ENCODE peak calls at places on chromosomes 1 and 21, in ten cellular contexts. One of them, this sample, is unnamed. For H3K4me1, the result is how much of the 10 kb centered on the place peaks cover.

GRCh38 chr1:77889671-77890070 is 1.2 kb downstream of the NEXN start:
- DNase-seq in A673: no peak
- DNase-seq in mammary epithelial cell: peak
- DNase-seq in Panc1: no peak
- DNase-seq in adrenal gland: no peak
- DNase-seq in left ventricle myocardium inferior: no peak
- DNase-seq in GM23338: peak
- DNase-seq in BE2C: no peak
- DNase-seq in suprapubic skin: no peak
- DNase-seq in spleen: no peak
- DNase-seq in this sample: no peak

GRCh38 chr1:108877858-108878257 is 1.1 kb downstream of the GPSM2 start:
- DNase-seq in left ventricle myocardium inferior: no peak
- DNase-seq in spleen: no peak
- DNase-seq in BE2C: no peak
- DNase-seq in adrenal gland: no peak
- DNase-seq in GM23338: no peak
- DNase-seq in A673: peak
- DNase-seq in Panc1: no peak
- DNase-seq in suprapubic skin: no peak
- DNase-seq in mammary epithelial cell: no peak
- DNase-seq in this sample: no peak

GRCh38 chr1:168396508-168396907 is 115.8 kb downstream of the TBX19 start:
- DNase-seq in spleen: no peak
- DNase-seq in mammary epithelial cell: no peak
- DNase-seq in BE2C: no peak
- DNase-seq in left ventricle myocardium inferior: no peak
- DNase-seq in A673: no peak
- DNase-seq in suprapubic skin: no peak
- DNase-seq in adrenal gland: no peak
- DNase-seq in Panc1: no peak
- DNase-seq in GM23338: no peak
- DNase-seq in this sample: no peak

GRCh38 chr1:24318988-24319863 is at the start of gene GRHL3:
- DNase-seq in adrenal gland: no peak
- DNase-seq in A673: no peak
- DNase-seq in spleen: no peak
- DNase-seq in BE2C: no peak
- DNase-seq in suprapubic skin: no peak
- DNase-seq in GM23338: peak
- DNase-seq in Panc1: no peak
- DNase-seq in mammary epithelial cell: peak
- DNase-seq in left ventricle myocardium inferior: no peak
- DNase-seq in this sample: peak

GRCh38 chr1:160742428-160743127 is 3.5 kb downstream of the SLAMF7 start:
- DNase-seq in left ventricle myocardium inferior: no peak
- DNase-seq in GM23338: no peak
- DNase-seq in Panc1: no peak
- DNase-seq in A673: no peak
- DNase-seq in BE2C: no peak
- DNase-seq in spleen: no peak
- DNase-seq in mammary epithelial cell: no peak
- DNase-seq in adrenal gland: no peak
- DNase-seq in suprapubic skin: no peak
- DNase-seq in this sample: no peak

GRCh38 chr1:109960745-109961094 is 23.8 kb upstream of the AHCYL1 start:
- DNase-seq in adrenal gland: no peak
- DNase-seq in BE2C: no peak
- DNase-seq in GM23338: no peak
- DNase-seq in suprapubic skin: no peak
- DNase-seq in spleen: no peak
- DNase-seq in left ventricle myocardium inferior: no peak
- DNase-seq in mammary epithelial cell: no peak
- DNase-seq in A673: no peak
- DNase-seq in Panc1: no peak
- DNase-seq in this sample: no peak

GRCh38 chr21:16419188-16419874 is 689.5 kb downstream of the USP25 start:
- DNase-seq in suprapubic skin: peak
- DNase-seq in left ventricle myocardium inferior: peak
- DNase-seq in mammary epithelial cell: peak
- DNase-seq in A673: no peak
- DNase-seq in GM23338: peak
- DNase-seq in adrenal gland: peak
- DNase-seq in Panc1: no peak
- DNase-seq in BE2C: peak
- DNase-seq in spleen: no peak
- DNase-seq in this sample: peak

GRCh38 chr1:204991342-204991844 is 51.6 kb upstream of the CNTN2 start:
- DNase-seq in left ventricle myocardium inferior: no peak
- DNase-seq in A673: no peak
- DNase-seq in mammary epithelial cell: no peak
- DNase-seq in Panc1: no peak
- DNase-seq in spleen: no peak
- DNase-seq in suprapubic skin: no peak
- DNase-seq in BE2C: no peak
- DNase-seq in adrenal gland: no peak
- DNase-seq in GM23338: peak
- DNase-seq in this sample: no peak

GRCh38 chr1:29525941-29526340 is 289.6 kb downstream of the PTPRU start:
- DNase-seq in Panc1: no peak
- DNase-seq in suprapubic skin: peak
- DNase-seq in BE2C: no peak
- DNase-seq in A673: no peak
- DNase-seq in spleen: peak
- DNase-seq in GM23338: no peak
- DNase-seq in left ventricle myocardium inferior: no peak
- DNase-seq in adrenal gland: no peak
- DNase-seq in mammary epithelial cell: no peak
- DNase-seq in this sample: no peak

GRCh38 chr1:19429611-19430010 is 55.7 kb downstream of the CAPZB start:
- DNase-seq in spleen: no peak
- DNase-seq in A673: no peak
- DNase-seq in mammary epithelial cell: no peak
- DNase-seq in suprapubic skin: no peak
- DNase-seq in GM23338: no peak
- DNase-seq in Panc1: no peak
- DNase-seq in BE2C: no peak
- DNase-seq in adrenal gland: no peak
- DNase-seq in left ventricle myocardium inferior: no peak
- DNase-seq in this sample: no peak

GRCh38 chr1:160428655-160429054 is 28.3 kb downstream of the VANGL2 start:
- DNase-seq in mammary epithelial cell: peak
- DNase-seq in suprapubic skin: no peak
- DNase-seq in Panc1: no peak
- DNase-seq in GM23338: peak
- DNase-seq in adrenal gland: peak
- DNase-seq in BE2C: peak
- DNase-seq in left ventricle myocardium inferior: no peak
- DNase-seq in A673: peak
- DNase-seq in spleen: no peak
- DNase-seq in this sample: no peak

GRCh38 chr1:28437924-28438699 is 67.7 kb upstream of the RCC1 start:
- DNase-seq in BE2C: peak
- DNase-seq in GM23338: peak
- DNase-seq in mammary epithelial cell: peak
- DNase-seq in A673: peak
- DNase-seq in left ventricle myocardium inferior: peak
- DNase-seq in suprapubic skin: peak
- DNase-seq in Panc1: peak
- DNase-seq in spleen: peak
- DNase-seq in adrenal gland: peak
- DNase-seq in this sample: peak

GRCh38 chr1:228058981-228059535 is 23.4 kb upstream of the ARF1 start:
- DNase-seq in suprapubic skin: peak
- DNase-seq in A673: no peak
- DNase-seq in mammary epithelial cell: no peak
- DNase-seq in Panc1: no peak
- DNase-seq in BE2C: no peak
- DNase-seq in GM23338: peak
- DNase-seq in adrenal gland: no peak
- DNase-seq in left ventricle myocardium inferior: no peak
- DNase-seq in spleen: peak
- DNase-seq in this sample: no peak

GRCh38 chr1:118077331-118078055 is 107.5 kb downstream of the SPAG17 start:
- DNase-seq in BE2C: no peak
- DNase-seq in mammary epithelial cell: peak
- DNase-seq in suprapubic skin: no peak
- DNase-seq in spleen: no peak
- DNase-seq in GM23338: peak
- DNase-seq in A673: peak
- DNase-seq in left ventricle myocardium inferior: no peak
- DNase-seq in adrenal gland: peak
- DNase-seq in Panc1: no peak
- DNase-seq in this sample: no peak

GRCh38 chr1:175373786-175374623 is 181.4 kb upstream of the KIAA0040 start:
- DNase-seq in GM23338: peak
- DNase-seq in Panc1: no peak
- DNase-seq in suprapubic skin: no peak
- DNase-seq in left ventricle myocardium inferior: no peak
- DNase-seq in BE2C: peak
- DNase-seq in adrenal gland: peak
- DNase-seq in A673: peak
- DNase-seq in spleen: no peak
- DNase-seq in mammary epithelial cell: no peak
- DNase-seq in this sample: peak

GRCh38 chr1:227994632-227995300 is 12.0 kb upstream of the WNT3A start:
- DNase-seq in A673: no peak
- DNase-seq in mammary epithelial cell: no peak
- DNase-seq in left ventricle myocardium inferior: no peak
- DNase-seq in suprapubic skin: peak
- DNase-seq in adrenal gland: no peak
- DNase-seq in GM23338: no peak
- DNase-seq in spleen: peak
- DNase-seq in Panc1: no peak
- DNase-seq in BE2C: no peak
- DNase-seq in this sample: no peak

GRCh38 chr1:84412316-84412942 is 14.1 kb downstream of the DNASE2B start:
- DNase-seq in mammary epithelial cell: no peak
- DNase-seq in A673: no peak
- DNase-seq in GM23338: no peak
- DNase-seq in Panc1: no peak
- DNase-seq in spleen: no peak
- DNase-seq in BE2C: no peak
- DNase-seq in adrenal gland: no peak
- DNase-seq in suprapubic skin: no peak
- DNase-seq in left ventricle myocardium inferior: no peak
- DNase-seq in this sample: no peak

GRCh38 chr1:6358757-6359567 is 34.6 kb downstream of the ACOT7 start:
- DNase-seq in GM23338: peak
- DNase-seq in BE2C: peak
- DNase-seq in Panc1: no peak
- DNase-seq in left ventricle myocardium inferior: no peak
- DNase-seq in spleen: peak
- DNase-seq in adrenal gland: no peak
- DNase-seq in A673: peak
- DNase-seq in mammary epithelial cell: peak
- DNase-seq in suprapubic skin: no peak
- DNase-seq in this sample: peak

GRCh38 chr21:33403786-33404571 is 766 bp downstream of the IFNGR2 start:
- DNase-seq in mammary epithelial cell: peak
- DNase-seq in spleen: peak
- DNase-seq in adrenal gland: peak
- DNase-seq in suprapubic skin: peak
- DNase-seq in GM23338: peak
- DNase-seq in BE2C: peak
- DNase-seq in left ventricle myocardium inferior: peak
- DNase-seq in Panc1: no peak
- DNase-seq in A673: peak
- DNase-seq in this sample: peak

GRCh38 chr1:219745070-219745469 is 132.2 kb upstream of the ZC3H11B start:
- DNase-seq in Panc1: no peak
- DNase-seq in suprapubic skin: no peak
- DNase-seq in adrenal gland: peak
- DNase-seq in A673: no peak
- DNase-seq in spleen: no peak
- DNase-seq in GM23338: no peak
- DNase-seq in BE2C: no peak
- DNase-seq in left ventricle myocardium inferior: no peak
- DNase-seq in mammary epithelial cell: no peak
- DNase-seq in this sample: no peak

GRCh38 chr1:101242331-101243050 is 5.7 kb downstream of the S1PR1 start:
- DNase-seq in left ventricle myocardium inferior: no peak
- DNase-seq in suprapubic skin: no peak
- DNase-seq in spleen: no peak
- DNase-seq in GM23338: no peak
- DNase-seq in mammary epithelial cell: no peak
- DNase-seq in BE2C: no peak
- DNase-seq in adrenal gland: no peak
- DNase-seq in Panc1: no peak
- DNase-seq in A673: peak
- DNase-seq in this sample: no peak
- H3K4me1 ChIP-seq in left ventricle myocardium inferior: half or more
- H3K4me1 ChIP-seq in suprapubic skin: under half
- H3K4me1 ChIP-seq in spleen: half or more
- H3K4me1 ChIP-seq in GM23338: under half
- H3K4me1 ChIP-seq in mammary epithelial cell: under half
- H3K4me1 ChIP-seq in BE2C: under half
- H3K4me1 ChIP-seq in adrenal gland: under half
- H3K4me1 ChIP-seq in Panc1: under half
- H3K4me1 ChIP-seq in A673: under half
- H3K4me1 ChIP-seq in this sample: under half

GRCh38 chr1:156691665-156692408 is 13.5 kb downstream of the CRABP2 start:
- DNase-seq in left ventricle myocardium inferior: no peak
- DNase-seq in mammary epithelial cell: peak
- DNase-seq in spleen: no peak
- DNase-seq in adrenal gland: no peak
- DNase-seq in A673: no peak
- DNase-seq in BE2C: peak
- DNase-seq in Panc1: no peak
- DNase-seq in GM23338: peak
- DNase-seq in suprapubic skin: no peak
- DNase-seq in this sample: no peak
- TF ChIP-seq CTCF in left ventricle myocardium inferior: no peak
- TF ChIP-seq CTCF in mammary epithelial cell: peak
- TF ChIP-seq CTCF in spleen: no peak
- TF ChIP-seq CTCF in adrenal gland: no peak
- TF ChIP-seq CTCF in A673: no peak
- TF ChIP-seq CTCF in BE2C: peak
- TF ChIP-seq CTCF in Panc1: no peak
- TF ChIP-seq CTCF in GM23338: peak
- TF ChIP-seq CTCF in suprapubic skin: no peak
- TF ChIP-seq CTCF in this sample: no peak

DNA sequence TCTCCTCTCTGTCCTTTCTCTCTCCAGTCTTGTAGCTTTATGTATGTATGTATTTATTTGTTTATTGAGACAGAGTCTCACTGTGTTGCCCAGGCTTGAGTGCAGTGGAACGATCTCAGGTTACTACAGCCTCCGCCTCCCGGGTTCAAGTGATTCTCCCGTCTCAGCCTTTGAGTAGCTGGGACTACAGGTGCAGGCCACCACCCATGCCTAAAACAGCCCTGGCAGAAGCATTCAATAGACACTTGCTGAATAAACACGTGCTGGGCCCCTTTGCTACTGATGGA is 2.5 kb downstream of the KIAA2013 start:
- DNase-seq in left ventricle myocardium inferior: no peak
- DNase-seq in mammary epithelial cell: no peak
- DNase-seq in BE2C: no peak
- DNase-seq in GM23338: no peak
- DNase-seq in adrenal gland: no peak
- DNase-seq in suprapubic skin: no peak
- DNase-seq in Panc1: no peak
- DNase-seq in A673: no peak
- DNase-seq in spleen: no peak
- DNase-seq in this sample: no peak
- H3K4me3 ChIP-seq in left ventricle myocardium inferior: peak
- H3K4me3 ChIP-seq in mammary epithelial cell: no peak
- H3K4me3 ChIP-seq in BE2C: no peak
- H3K4me3 ChIP-seq in GM23338: no peak
- H3K4me3 ChIP-seq in adrenal gland: no peak
- H3K4me3 ChIP-seq in suprapubic skin: peak
- H3K4me3 ChIP-seq in Panc1: no peak
- H3K4me3 ChIP-seq in A673: peak
- H3K4me3 ChIP-seq in spleen: peak
- H3K4me3 ChIP-seq in this sample: no peak

GRCh38 chr21:41897047-41897669 is 18.0 kb upstream of the PRDM15 start:
- DNase-seq in adrenal gland: no peak
- DNase-seq in Panc1: no peak
- DNase-seq in BE2C: no peak
- DNase-seq in GM23338: peak
- DNase-seq in mammary epithelial cell: no peak
- DNase-seq in suprapubic skin: no peak
- DNase-seq in spleen: peak
- DNase-seq in left ventricle myocardium inferior: no peak
- DNase-seq in A673: no peak
- DNase-seq in this sample: no peak
- H3K4me1 ChIP-seq in adrenal gland: under half
- H3K4me1 ChIP-seq in Panc1: under half
- H3K4me1 ChIP-seq in BE2C: under half
- H3K4me1 ChIP-seq in GM23338: under half
- H3K4me1 ChIP-seq in mammary epithelial cell: under half
- H3K4me1 ChIP-seq in suprapubic skin: under half
- H3K4me1 ChIP-seq in spleen: under half
- H3K4me1 ChIP-seq in left ventricle myocardium inferior: under half
- H3K4me1 ChIP-seq in A673: under half
- H3K4me1 ChIP-seq in this sample: under half